ENCODE peak calls at places on chromosomes 3 and 15, in nine cellular contexts. M, G, T, B, H, V, U, X and Z are unnamed samples.

GRCh38 chr3:126130081-126130855 is 46.3 kb upstream of the SLC41A3 start:
- DNase-seq in M (no peak), G (no peak), T (no peak), B (peak), H (peak), V (no peak), U (no peak), X (no peak), Z (no peak)

GRCh38 chr15:36666228-36666627 is 86.8 kb downstream of the CDIN1 start:
- DNase-seq in M (no peak), G (no peak), T (no peak), B (no peak), H (no peak), V (no peak), U (no peak), X (no peak), Z (no peak)

GRCh38 chr3:135452881-135453280 is 512.6 kb upstream of the PPP2R3A start:
- DNase-seq in M (no peak), G (no peak), T (no peak), B (no peak), H (no peak), V (no peak), U (no peak), X (no peak), Z (no peak)

GRCh38 chr3:179806177-179806576 is 153.3 kb downstream of the USP13 start:
- DNase-seq in M (no peak), G (no peak), T (no peak), B (no peak), H (no peak), V (no peak), U (no peak), X (no peak), Z (peak)

GRCh38 chr15:52481915-52482314 is 46.8 kb downstream of the MYO5A start:
- DNase-seq in M (no peak), G (no peak), T (no peak), B (no peak), H (no peak), V (no peak), U (no peak), X (no peak), Z (peak)

GRCh38 chr3:157700405-157700804 is 197.2 kb upstream of the VEPH1 start:
- DNase-seq in M (no peak), G (no peak), T (no peak), B (no peak), H (no peak), V (no peak), U (no peak), X (no peak), Z (no peak)

GRCh38 chr3:172341482-172342059 is 106.7 kb downstream of the GHSR start:
- DNase-seq in M (no peak), G (no peak), T (peak), B (no peak), H (no peak), V (peak), U (no peak), X (no peak), Z (peak)

GRCh38 chr3:172698650-172699049 is 12.2 kb downstream of the NCEH1 start:
- DNase-seq in M (no peak), G (no peak), T (no peak), B (no peak), H (no peak), V (no peak), U (no peak), X (no peak), Z (no peak)

GRCh38 chr3:24623657-24624056 is 129.0 kb upstream of the THRB start:
- DNase-seq in M (no peak), G (no peak), T (no peak), B (no peak), H (no peak), V (no peak), U (no peak), X (no peak), Z (no peak)

GRCh38 chr3:126916546-126916945 is 66.4 kb upstream of the PLXNA1 start:
- DNase-seq in M (no peak), G (no peak), T (no peak), B (no peak), H (peak), V (no peak), U (no peak), X (no peak), Z (no peak)

GRCh38 chr3:169240786-169241486 is 422.6 kb downstream of the MECOM start:
- DNase-seq in M (no peak), G (no peak), T (no peak), B (no peak), H (no peak), V (no peak), U (no peak), X (no peak), Z (no peak)

GRCh38 chr3:115099115-115099884 is 47.8 kb downstream of the ZBTB20 start:
- DNase-seq in M (no peak), G (no peak), T (no peak), B (no peak), H (no peak), V (no peak), U (no peak), X (no peak), Z (peak)

GRCh38 chr15:62495670-62496328 is 330.7 kb upstream of the C2CD4B start:
- DNase-seq in M (no peak), G (no peak), T (no peak), B (peak), H (no peak), V (no peak), U (no peak), X (no peak), Z (peak)

GRCh38 chr3:194686816-194687637 is 1.3 kb downstream of the FAM43A start:
- DNase-seq in M (no peak), G (no peak), T (no peak), B (peak), H (peak), V (peak), U (no peak), X (peak), Z (peak)

GRCh38 chr15:98063871-98064270 is 103.4 kb downstream of the ARRDC4 start:
- DNase-seq in M (no peak), G (no peak), T (no peak), B (no peak), H (no peak), V (no peak), U (no peak), X (no peak), Z (no peak)

GRCh38 chr3:24254649-24255048 is 240.0 kb downstream of the THRB start:
- DNase-seq in M (no peak), G (no peak), T (no peak), B (no peak), H (no peak), V (no peak), U (peak), X (no peak), Z (peak)

GRCh38 chr3:1513662-1514061 is 420.8 kb downstream of the CNTN6 start:
- DNase-seq in M (no peak), G (no peak), T (no peak), B (no peak), H (no peak), V (no peak), U (no peak), X (no peak), Z (no peak)

GRCh38 chr3:149473991-149474819 is at the start of gene TM4SF4:
- DNase-seq in M (no peak), G (no peak), T (no peak), B (no peak), H (no peak), V (no peak), U (no peak), X (no peak), Z (no peak)

GRCh38 chr15:68414591-68414990 is 17.4 kb downstream of the ITGA11 start:
- DNase-seq in M (no peak), G (no peak), T (no peak), B (no peak), H (peak), V (no peak), U (no peak), X (no peak), Z (no peak)

GRCh38 chr3:140627756-140628155 is 50.1 kb upstream of the TRIM42 start:
- DNase-seq in M (no peak), G (no peak), T (no peak), B (no peak), H (no peak), V (no peak), U (no peak), X (no peak), Z (no peak)

GRCh38 chr15:96551722-96552121 is 221.2 kb downstream of the NR2F2 start:
- DNase-seq in M (no peak), G (no peak), T (no peak), B (no peak), H (no peak), V (no peak), U (no peak), X (no peak), Z (no peak)

GRCh38 chr3:172869356-172869755 is 118.8 kb downstream of the ECT2 start:
- DNase-seq in M (no peak), G (no peak), T (no peak), B (no peak), H (no peak), V (no peak), U (no peak), X (no peak), Z (peak)

GRCh38 chr15:65028921-65029735 is at the start of gene MTFMT:
- DNase-seq in M (peak), G (peak), T (peak), B (peak), H (peak), V (peak), U (peak), X (peak), Z (peak)

GRCh38 chr3:196193738-196194541 is 17.3 kb downstream of the ZDHHC19 start:
- DNase-seq in M (no peak), G (no peak), T (no peak), B (peak), H (peak), V (no peak), U (no peak), X (no peak), Z (no peak)

GRCh38 chr15:46654993-46655392 is 1020.2 kb downstream of the SQOR start:
- DNase-seq in M (no peak), G (no peak), T (no peak), B (no peak), H (no peak), V (no peak), U (no peak), X (no peak), Z (no peak)

GRCh38 chr3:124336067-124336656 is 344.2 kb upstream of the ROPN1 start:
- DNase-seq in M (no peak), G (no peak), T (no peak), B (no peak), H (no peak), V (no peak), U (no peak), X (no peak), Z (no peak)

GRCh38 chr15:90309050-90309449 is 43.0 kb upstream of the ZNF774 start:
- DNase-seq in M (no peak), G (no peak), T (no peak), B (no peak), H (no peak), V (no peak), U (no peak), X (no peak), Z (no peak)

GRCh38 chr3:191425322-191425734 is 35.6 kb upstream of the PYDC2 start:
- DNase-seq in M (no peak), G (no peak), T (no peak), B (no peak), H (no peak), V (no peak), U (no peak), X (no peak), Z (no peak)

GRCh38 chr3:140395134-140396075 is 282.5 kb upstream of the TRIM42 start:
- DNase-seq in M (no peak), G (no peak), T (peak), B (no peak), H (no peak), V (no peak), U (no peak), X (no peak), Z (no peak)

GRCh38 chr3:180657094-180657493 is 22.2 kb downstream of the CCDC39 start:
- DNase-seq in M (no peak), G (no peak), T (no peak), B (no peak), H (no peak), V (no peak), U (no peak), X (no peak), Z (no peak)

GRCh38 chr3:15120986-15121385 is 22.0 kb upstream of the RBSN start:
- DNase-seq in M (no peak), G (no peak), T (no peak), B (no peak), H (no peak), V (no peak), U (no peak), X (no peak), Z (no peak)

GRCh38 chr15:48190932-48191573 is 412 bp upstream of the CTXN2 start:
- DNase-seq in M (peak), G (peak), T (peak), B (peak), H (peak), V (no peak), U (peak), X (peak), Z (peak)

GRCh38 chr3:150899141-150899540 is 6.1 kb downstream of the MINDY4B start:
- DNase-seq in M (no peak), G (no peak), T (no peak), B (no peak), H (no peak), V (no peak), U (no peak), X (no peak), Z (no peak)